ENCODE peak calls at places on chromosomes 7 and 10, in nine cellular contexts. One of them, this sample, is unnamed.

GRCh38 chr10:4102802-4103344 is 317.9 kb upstream of the KLF6 start:
- DNase-seq in GM23338: no peak
- DNase-seq in body of pancreas: no peak
- DNase-seq in ovary: no peak
- DNase-seq in NAMALWA: no peak
- DNase-seq in aorta: no peak
- DNase-seq in activated naive CD8-positive, alpha-beta T cell treated with anti-CD3 and anti-CD28 coated beads, Interleukin-2, amount 50 U/mL, for 24 hours: no peak
- DNase-seq in H9: no peak
- DNase-seq in NCI-H69: no peak
- DNase-seq in this sample: no peak

GRCh38 chr10:66680886-66681285 is 244.9 kb upstream of the LRRTM3 start:
- DNase-seq in GM23338: no peak
- DNase-seq in body of pancreas: no peak
- DNase-seq in ovary: no peak
- DNase-seq in NAMALWA: no peak
- DNase-seq in aorta: no peak
- DNase-seq in activated naive CD8-positive, alpha-beta T cell treated with anti-CD3 and anti-CD28 coated beads, Interleukin-2, amount 50 U/mL, for 24 hours: no peak
- DNase-seq in H9: no peak
- DNase-seq in NCI-H69: no peak
- DNase-seq in this sample: no peak

GRCh38 chr7:117819558-117819957 is 53.7 kb downstream of the CTTNBP2 start:
- DNase-seq in GM23338: no peak
- DNase-seq in body of pancreas: no peak
- DNase-seq in ovary: no peak
- DNase-seq in NAMALWA: no peak
- DNase-seq in aorta: no peak
- DNase-seq in activated naive CD8-positive, alpha-beta T cell treated with anti-CD3 and anti-CD28 coated beads, Interleukin-2, amount 50 U/mL, for 24 hours: no peak
- DNase-seq in H9: no peak
- DNase-seq in NCI-H69: no peak
- DNase-seq in this sample: no peak

GRCh38 chr7:105963038-105963667 is at the start of gene CDHR3:
- DNase-seq in GM23338: no peak
- DNase-seq in body of pancreas: peak
- DNase-seq in ovary: no peak
- DNase-seq in NAMALWA: no peak
- DNase-seq in aorta: no peak
- DNase-seq in activated naive CD8-positive, alpha-beta T cell treated with anti-CD3 and anti-CD28 coated beads, Interleukin-2, amount 50 U/mL, for 24 hours: no peak
- DNase-seq in H9: peak
- DNase-seq in NCI-H69: peak
- DNase-seq in this sample: no peak

GRCh38 chr7:3195160-3195559 is 105.9 kb upstream of the SDK1 start:
- DNase-seq in GM23338: no peak
- DNase-seq in body of pancreas: no peak
- DNase-seq in ovary: no peak
- DNase-seq in NAMALWA: no peak
- DNase-seq in aorta: no peak
- DNase-seq in activated naive CD8-positive, alpha-beta T cell treated with anti-CD3 and anti-CD28 coated beads, Interleukin-2, amount 50 U/mL, for 24 hours: no peak
- DNase-seq in H9: no peak
- DNase-seq in NCI-H69: no peak
- DNase-seq in this sample: no peak

GRCh38 chr10:34861293-34862004 is 46.4 kb upstream of the PARD3 start:
- DNase-seq in GM23338: no peak
- DNase-seq in body of pancreas: no peak
- DNase-seq in ovary: peak
- DNase-seq in NAMALWA: no peak
- DNase-seq in aorta: no peak
- DNase-seq in activated naive CD8-positive, alpha-beta T cell treated with anti-CD3 and anti-CD28 coated beads, Interleukin-2, amount 50 U/mL, for 24 hours: no peak
- DNase-seq in H9: no peak
- DNase-seq in NCI-H69: peak
- DNase-seq in this sample: no peak

GRCh38 chr10:113819989-113820388 is 33.9 kb downstream of the DCLRE1A start:
- DNase-seq in GM23338: no peak
- DNase-seq in body of pancreas: no peak
- DNase-seq in ovary: no peak
- DNase-seq in NAMALWA: no peak
- DNase-seq in aorta: no peak
- DNase-seq in activated naive CD8-positive, alpha-beta T cell treated with anti-CD3 and anti-CD28 coated beads, Interleukin-2, amount 50 U/mL, for 24 hours: no peak
- DNase-seq in H9: no peak
- DNase-seq in NCI-H69: no peak
- DNase-seq in this sample: no peak

GRCh38 chr7:127858915-127859189 is 172.4 kb downstream of the LRRC4 start:
- DNase-seq in GM23338: no peak
- DNase-seq in body of pancreas: no peak
- DNase-seq in ovary: no peak
- DNase-seq in NAMALWA: no peak
- DNase-seq in aorta: no peak
- DNase-seq in activated naive CD8-positive, alpha-beta T cell treated with anti-CD3 and anti-CD28 coated beads, Interleukin-2, amount 50 U/mL, for 24 hours: no peak
- DNase-seq in H9: no peak
- DNase-seq in NCI-H69: no peak
- DNase-seq in this sample: no peak

GRCh38 chr10:53025172-53025651 is 252.6 kb upstream of the MBL2 start:
- DNase-seq in GM23338: peak
- DNase-seq in body of pancreas: no peak
- DNase-seq in ovary: no peak
- DNase-seq in NAMALWA: no peak
- DNase-seq in aorta: no peak
- DNase-seq in activated naive CD8-positive, alpha-beta T cell treated with anti-CD3 and anti-CD28 coated beads, Interleukin-2, amount 50 U/mL, for 24 hours: no peak
- DNase-seq in H9: no peak
- DNase-seq in NCI-H69: no peak
- DNase-seq in this sample: no peak

GRCh38 chr7:132739271-132739955 is 163.1 kb upstream of the PLXNA4 start:
- DNase-seq in GM23338: no peak
- DNase-seq in body of pancreas: no peak
- DNase-seq in ovary: no peak
- DNase-seq in NAMALWA: no peak
- DNase-seq in aorta: no peak
- DNase-seq in activated naive CD8-positive, alpha-beta T cell treated with anti-CD3 and anti-CD28 coated beads, Interleukin-2, amount 50 U/mL, for 24 hours: no peak
- DNase-seq in H9: no peak
- DNase-seq in NCI-H69: no peak
- DNase-seq in this sample: no peak

GRCh38 chr7:2017483-2017891 is 215.3 kb downstream of the MAD1L1 start:
- DNase-seq in GM23338: no peak
- DNase-seq in body of pancreas: no peak
- DNase-seq in ovary: no peak
- DNase-seq in NAMALWA: no peak
- DNase-seq in aorta: peak
- DNase-seq in activated naive CD8-positive, alpha-beta T cell treated with anti-CD3 and anti-CD28 coated beads, Interleukin-2, amount 50 U/mL, for 24 hours: no peak
- DNase-seq in H9: no peak
- DNase-seq in NCI-H69: no peak
- DNase-seq in this sample: peak

GRCh38 chr7:92255308-92255707 is 9.5 kb downstream of the ANKIB1 start:
- DNase-seq in GM23338: no peak
- DNase-seq in body of pancreas: no peak
- DNase-seq in ovary: no peak
- DNase-seq in NAMALWA: no peak
- DNase-seq in aorta: no peak
- DNase-seq in activated naive CD8-positive, alpha-beta T cell treated with anti-CD3 and anti-CD28 coated beads, Interleukin-2, amount 50 U/mL, for 24 hours: no peak
- DNase-seq in H9: no peak
- DNase-seq in NCI-H69: no peak
- DNase-seq in this sample: no peak

GRCh38 chr7:150806863-150807262 is 6.3 kb downstream of the TMEM176A start:
- DNase-seq in GM23338: peak
- DNase-seq in body of pancreas: no peak
- DNase-seq in ovary: no peak
- DNase-seq in NAMALWA: no peak
- DNase-seq in aorta: no peak
- DNase-seq in activated naive CD8-positive, alpha-beta T cell treated with anti-CD3 and anti-CD28 coated beads, Interleukin-2, amount 50 U/mL, for 24 hours: no peak
- DNase-seq in H9: no peak
- DNase-seq in NCI-H69: no peak
- DNase-seq in this sample: no peak

GRCh38 chr10:93954726-93955363 is 38.9 kb upstream of the PLCE1 start:
- DNase-seq in GM23338: no peak
- DNase-seq in body of pancreas: no peak
- DNase-seq in ovary: no peak
- DNase-seq in NAMALWA: no peak
- DNase-seq in aorta: no peak
- DNase-seq in activated naive CD8-positive, alpha-beta T cell treated with anti-CD3 and anti-CD28 coated beads, Interleukin-2, amount 50 U/mL, for 24 hours: no peak
- DNase-seq in H9: no peak
- DNase-seq in NCI-H69: no peak
- DNase-seq in this sample: no peak

GRCh38 chr10:119343001-119343601 is 135.7 kb downstream of the GRK5 start:
- DNase-seq in GM23338: no peak
- DNase-seq in body of pancreas: no peak
- DNase-seq in ovary: no peak
- DNase-seq in NAMALWA: no peak
- DNase-seq in aorta: peak
- DNase-seq in activated naive CD8-positive, alpha-beta T cell treated with anti-CD3 and anti-CD28 coated beads, Interleukin-2, amount 50 U/mL, for 24 hours: no peak
- DNase-seq in H9: no peak
- DNase-seq in NCI-H69: no peak
- DNase-seq in this sample: no peak

GRCh38 chr7:87877641-87878040 is 1.3 kb downstream of the DBF4 start:
- DNase-seq in GM23338: no peak
- DNase-seq in body of pancreas: no peak
- DNase-seq in ovary: no peak
- DNase-seq in NAMALWA: peak
- DNase-seq in aorta: no peak
- DNase-seq in activated naive CD8-positive, alpha-beta T cell treated with anti-CD3 and anti-CD28 coated beads, Interleukin-2, amount 50 U/mL, for 24 hours: no peak
- DNase-seq in H9: no peak
- DNase-seq in NCI-H69: peak
- DNase-seq in this sample: no peak

GRCh38 chr7:70776627-70777101 is 355.3 kb upstream of the GALNT17 start:
- DNase-seq in GM23338: no peak
- DNase-seq in body of pancreas: no peak
- DNase-seq in ovary: peak
- DNase-seq in NAMALWA: no peak
- DNase-seq in aorta: no peak
- DNase-seq in activated naive CD8-positive, alpha-beta T cell treated with anti-CD3 and anti-CD28 coated beads, Interleukin-2, amount 50 U/mL, for 24 hours: no peak
- DNase-seq in H9: no peak
- DNase-seq in NCI-H69: no peak
- DNase-seq in this sample: no peak

GRCh38 chr7:25894002-25894901 is 257.7 kb upstream of the NFE2L3 start:
- DNase-seq in GM23338: peak
- DNase-seq in body of pancreas: peak
- DNase-seq in ovary: no peak
- DNase-seq in NAMALWA: peak
- DNase-seq in aorta: no peak
- DNase-seq in activated naive CD8-positive, alpha-beta T cell treated with anti-CD3 and anti-CD28 coated beads, Interleukin-2, amount 50 U/mL, for 24 hours: peak
- DNase-seq in H9: peak
- DNase-seq in NCI-H69: peak
- DNase-seq in this sample: no peak

GRCh38 chr7:128122577-128123290 is 91.5 kb upstream of the LRRC4 start:
- DNase-seq in GM23338: no peak
- DNase-seq in body of pancreas: no peak
- DNase-seq in ovary: no peak
- DNase-seq in NAMALWA: no peak
- DNase-seq in aorta: peak
- DNase-seq in activated naive CD8-positive, alpha-beta T cell treated with anti-CD3 and anti-CD28 coated beads, Interleukin-2, amount 50 U/mL, for 24 hours: no peak
- DNase-seq in H9: no peak
- DNase-seq in NCI-H69: no peak
- DNase-seq in this sample: no peak

GRCh38 chr10:79123547-79123963 is 54.8 kb downstream of the ZMIZ1 start:
- DNase-seq in GM23338: no peak
- DNase-seq in body of pancreas: no peak
- DNase-seq in ovary: no peak
- DNase-seq in NAMALWA: no peak
- DNase-seq in aorta: no peak
- DNase-seq in activated naive CD8-positive, alpha-beta T cell treated with anti-CD3 and anti-CD28 coated beads, Interleukin-2, amount 50 U/mL, for 24 hours: no peak
- DNase-seq in H9: no peak
- DNase-seq in NCI-H69: peak
- DNase-seq in this sample: no peak

GRCh38 chr7:26245150-26245549 is 43.6 kb downstream of the CBX3 start:
- DNase-seq in GM23338: no peak
- DNase-seq in body of pancreas: no peak
- DNase-seq in ovary: no peak
- DNase-seq in NAMALWA: no peak
- DNase-seq in aorta: no peak
- DNase-seq in activated naive CD8-positive, alpha-beta T cell treated with anti-CD3 and anti-CD28 coated beads, Interleukin-2, amount 50 U/mL, for 24 hours: no peak
- DNase-seq in H9: no peak
- DNase-seq in NCI-H69: no peak
- DNase-seq in this sample: no peak

GRCh38 chr7:55550010-55550409 is 22.3 kb downstream of the VOPP1 start:
- DNase-seq in GM23338: no peak
- DNase-seq in body of pancreas: peak
- DNase-seq in ovary: no peak
- DNase-seq in NAMALWA: no peak
- DNase-seq in aorta: no peak
- DNase-seq in activated naive CD8-positive, alpha-beta T cell treated with anti-CD3 and anti-CD28 coated beads, Interleukin-2, amount 50 U/mL, for 24 hours: no peak
- DNase-seq in H9: no peak
- DNase-seq in NCI-H69: peak
- DNase-seq in this sample: no peak